ENCODE peak calls at places on chromosomes 2 and 18, in seven cellular contexts. I is right atrium auricular region, Q is left lung, N is left ventricle myocardium inferior, L is tibial nerve, H is lower lobe of right lung, A is prostate gland. X is an unnamed sample.

GRCh38 chr2:227813229-227813561 is 447 bp upstream of the CCL20 start:
- DNase-seq in I (no peak), H (no peak), Q (no peak), N (no peak), A (no peak), L (no peak), X (no peak)

GRCh38 chr18:62715829-62716678 is 713 bp downstream of the PHLPP1 start:
- DNase-seq in A (peak; percentile 38), I (peak; percentile 64), L (no peak), H (peak; percentile 82), N (peak; percentile 57), Q (peak; percentile 92), X (no peak)

GRCh38 chr18:32454667-32455066 is 16.0 kb downstream of the GAREM1 start:
- DNase-seq in H (no peak), I (no peak), A (no peak), N (no peak), Q (no peak), L (no peak), X (no peak)

GRCh38 chr2:197972017-197972416 is 167.6 kb downstream of the PLCL1 start:
- DNase-seq in A (no peak), H (no peak), L (peak; percentile 48), Q (no peak), I (peak; percentile 66), N (no peak), X (no peak)

GRCh38 chr2:44850016-44850415 is 91.5 kb upstream of the SIX3 start:
- DNase-seq in A (no peak), H (no peak), I (no peak), N (no peak), L (no peak), Q (no peak), X (no peak)

GRCh38 chr2:73931531-73932500 is 5.1 kb downstream of the DGUOK start:
- DNase-seq in A (no peak), H (no peak), Q (no peak), I (no peak), N (no peak), L (no peak), X (no peak)

GRCh38 chr18:72086421-72086820 is 457.7 kb downstream of the CBLN2 start:
- DNase-seq in A (no peak), H (no peak), N (no peak), I (no peak), L (no peak), Q (no peak), X (no peak)

GRCh38 chr2:167939513-167940360 is 307.7 kb downstream of the STK39 start:
- DNase-seq in Q (no peak), L (no peak), H (no peak), I (no peak), A (no peak), N (no peak), X (no peak)

GRCh38 chr2:160367887-160368286 is 125.7 kb downstream of the RBMS1 start:
- DNase-seq in A (peak; percentile 8), H (no peak), L (no peak), N (no peak), Q (no peak), I (no peak), X (no peak)

DNA sequence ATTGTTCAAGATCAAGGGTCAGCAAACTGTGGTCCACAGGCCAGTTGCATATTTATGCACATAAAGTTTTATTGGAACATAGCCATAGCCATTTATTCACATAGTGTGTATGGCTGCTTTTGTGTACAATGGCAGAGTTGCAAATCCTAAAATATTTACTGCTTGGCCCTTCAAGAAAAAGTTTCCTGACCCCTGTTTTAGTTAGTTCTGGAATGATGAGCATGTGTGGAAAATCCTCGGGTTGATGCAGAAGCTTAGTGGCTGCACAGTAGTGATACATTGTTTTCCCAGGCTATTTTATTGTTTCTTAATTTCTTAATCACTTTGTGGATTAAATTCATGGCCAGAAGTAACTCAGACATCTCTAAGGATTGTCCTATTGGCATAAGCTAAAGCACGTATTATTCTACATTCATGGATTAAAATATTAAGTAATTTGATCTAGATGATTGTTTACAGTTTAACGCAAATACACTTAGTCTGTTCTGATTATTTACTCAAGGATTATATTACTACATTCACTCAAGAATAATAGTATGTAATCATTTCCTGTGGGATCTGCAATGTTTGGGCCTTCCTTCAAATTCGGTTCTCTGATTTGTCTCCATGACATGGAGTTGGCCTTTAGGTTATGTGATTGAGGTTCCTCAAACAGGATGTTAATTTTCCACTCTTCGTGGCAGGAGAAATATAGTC is 165.5 kb downstream of the TMEM247 start:
- DNase-seq in N (no peak), L (no peak), A (no peak), Q (no peak), I (no peak), H (no peak), X (no peak)
- H3K27ac ChIP-seq in N (peak overlapping the region; percentile 9), L (no peak overlapping the region), A (peak overlapping the region; percentile 12), Q (peak overlapping the region; percentile 58), I (no peak overlapping the region), H (peak overlapping the region; percentile 46), X (no peak overlapping the region)

GRCh38 chr2:98908909-98909308 is 27.1 kb downstream of the CRACDL start:
- DNase-seq in I (no peak), Q (no peak), N (no peak), L (no peak), H (no peak), A (no peak), X (peak; percentile 47)
- H3K27ac ChIP-seq in I (no peak overlapping the region), Q (no peak overlapping the region), N (no peak overlapping the region), L (no peak overlapping the region), H (peak overlapping the region; percentile 36), A (no peak overlapping the region), X (peak overlapping the region; percentile 64)

DNA sequence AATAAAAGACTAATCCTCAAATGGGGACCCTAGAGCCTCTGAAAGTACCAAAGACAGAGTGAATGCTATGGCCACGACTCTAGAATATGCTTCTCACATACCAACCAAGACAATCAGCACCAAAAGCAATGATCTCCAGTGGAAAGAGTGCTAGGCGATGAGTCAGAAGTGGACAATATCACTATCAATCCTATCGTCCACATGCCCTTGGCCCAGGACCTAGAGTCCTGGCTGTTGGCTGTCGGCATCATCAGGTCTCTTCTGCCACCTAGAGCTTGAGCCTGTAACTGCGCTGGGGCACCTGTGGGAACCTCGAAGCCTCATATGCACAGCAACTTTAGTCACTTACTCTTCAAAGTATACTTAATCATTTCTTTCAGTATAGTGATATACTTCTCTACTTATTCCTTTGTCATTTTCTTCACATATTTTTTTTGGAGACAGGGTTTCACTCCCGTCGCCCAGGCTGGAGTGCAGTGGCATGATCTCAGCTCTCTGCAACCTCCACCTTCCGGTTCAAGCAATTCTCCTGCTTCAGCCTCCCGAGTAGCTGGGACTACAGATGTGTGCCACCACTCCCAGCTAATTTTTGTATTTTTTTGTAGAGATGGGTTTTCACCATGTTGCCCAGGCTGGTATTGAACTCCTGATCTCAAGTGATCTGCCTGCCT is 29.7 kb downstream of the NOL10 start:
- DNase-seq in L (no peak), N (peak; percentile 47), A (peak; percentile 27), Q (no peak), H (no peak), I (no peak), X (no peak)
- H3K27ac ChIP-seq in L (no peak overlapping the region), N (no peak overlapping the region), A (no peak overlapping the region), Q (no peak overlapping the region), H (no peak overlapping the region), I (no peak overlapping the region), X (no peak overlapping the region)

GRCh38 chr2:203534486-203535077 is 519 bp downstream of the RAPH1 start:
- DNase-seq in A (peak; percentile 19), Q (no peak), N (peak; percentile 50), H (no peak), I (no peak), L (no peak), X (peak; percentile 56)
- H3K27ac ChIP-seq in A (peak overlapping the region; percentile 93), Q (peak overlapping the region; percentile 97), N (peak overlapping the region; percentile 93), H (peak overlapping the region; percentile 95), I (peak overlapping the region; percentile 94), L (peak overlapping the region; percentile 65), X (peak overlapping the region; percentile 74)

GRCh38 chr2:95025406-95026319 is at the start of gene MAL:
- DNase-seq in N (no peak), L (no peak), A (no peak), Q (no peak), I (no peak), H (no peak), X (peak; percentile 48)
- H3K27ac ChIP-seq in N (peak within 1 kb of the TSS; percentile 48), L (peak within 1 kb of the TSS; percentile 78), A (no peak within 1 kb of the TSS), Q (no peak within 1 kb of the TSS), I (peak within 1 kb of the TSS; percentile 76), H (peak within 1 kb of the TSS; percentile 72), X (peak within 1 kb of the TSS; percentile 93)

DNA sequence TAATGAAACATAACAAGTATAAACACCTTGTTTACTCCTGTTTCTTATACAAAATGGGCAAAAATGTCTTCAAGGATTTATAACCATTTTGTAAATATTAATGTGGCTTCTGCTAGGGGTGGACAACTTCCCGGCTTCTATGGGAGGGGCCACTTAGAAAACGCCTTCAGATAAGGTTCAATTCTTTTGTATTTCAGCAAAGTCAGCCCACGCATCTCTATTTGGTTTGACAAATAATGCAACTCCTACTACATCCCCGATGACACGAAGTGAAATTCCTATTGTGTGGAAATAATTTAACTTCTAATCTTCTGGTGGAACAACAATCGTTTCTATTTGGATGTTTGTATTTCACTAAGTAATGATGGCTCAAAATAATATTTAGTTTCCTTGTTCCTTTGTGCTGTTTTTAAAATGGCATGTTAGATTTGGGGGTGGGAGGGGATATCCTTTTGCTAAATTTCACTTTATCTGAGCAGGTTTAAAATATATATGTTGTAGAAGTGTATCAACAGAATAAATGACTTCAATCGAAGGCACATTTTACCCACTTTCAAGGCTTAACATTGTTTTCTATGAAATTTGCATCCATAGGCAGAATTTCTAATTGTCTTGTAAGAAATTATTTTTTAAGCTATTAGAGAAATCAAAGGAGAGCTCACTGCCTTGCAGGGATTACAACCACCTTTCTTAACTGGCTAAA is 14.6 kb upstream of the HOXD1 start:
- DNase-seq in N (no peak), I (no peak), H (no peak), Q (no peak), A (no peak), L (no peak), X (no peak)
- H3K27ac ChIP-seq in N (no peak overlapping the region), I (no peak overlapping the region), H (no peak overlapping the region), Q (no peak overlapping the region), A (no peak overlapping the region), L (no peak overlapping the region), X (peak overlapping the region; percentile 44)

DNA sequence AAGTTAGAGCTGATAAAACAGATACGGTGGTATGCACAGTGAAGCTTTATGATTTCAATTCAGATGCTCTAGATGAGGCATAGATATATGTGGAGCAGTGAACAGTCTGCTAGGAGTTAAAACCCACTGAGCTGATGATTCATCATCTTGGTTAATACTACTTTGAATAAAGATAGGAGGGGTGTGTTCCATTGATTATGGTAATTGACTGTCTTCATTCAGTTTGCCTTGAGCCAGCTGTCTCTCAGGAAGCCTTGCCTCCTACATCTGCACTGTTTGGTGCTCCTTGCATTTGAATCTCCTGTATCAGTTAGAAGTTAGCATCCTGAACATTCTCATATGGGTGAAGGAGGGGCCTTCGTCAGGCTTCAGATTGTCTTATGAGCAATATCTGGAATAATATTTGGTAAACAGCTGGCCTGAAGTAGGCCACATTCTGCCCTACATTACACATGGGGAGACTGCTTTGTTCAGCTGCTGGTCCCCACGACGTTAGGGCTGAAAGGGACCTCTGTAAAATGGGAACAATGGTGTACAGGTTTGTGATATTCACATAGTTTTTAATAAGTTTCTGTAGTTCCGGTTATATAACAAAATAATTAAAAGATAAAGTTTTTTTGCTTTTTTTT is 13.3 kb downstream of the MAP4K4 start:
- DNase-seq in I (no peak), A (no peak), Q (no peak), L (no peak), N (no peak), H (no peak), X (no peak)
- H3K27ac ChIP-seq in I (peak overlapping the region; percentile 1), A (no peak overlapping the region), Q (peak overlapping the region; percentile 10), L (no peak overlapping the region), N (peak overlapping the region; percentile 59), H (no peak overlapping the region), X (no peak overlapping the region)